ENCODE peak calls at places on chromosomes 3 and 15, in six cellular contexts. L is stimulated activated memory B cell treated with anti-CD40 and anti-IgM and Interleukin-4, amounts not matched to agents 10 μg/mL and 1 μg/mL and 100 μg/mL, for 72 hours; V is PC-3; K is naive thymus-derived CD8-positive, alpha-beta T cell; Q is sciatic nerve; E is activated CD8-positive, alpha-beta memory T cell treated with anti-CD3 and anti-CD28 coated beads, Interleukin-2, amount 10 ng/mL, durations not matched to agents 7 days and 5 days. G is an unnamed sample.

GRCh38 chr3:52077376-52077775 is 21.0 kb upstream of the DUSP7 start:
- ATAC-seq in L (no peak), V (no peak), K (no peak), Q (peak), E (no peak), G (peak)

GRCh38 chr3:12308517-12308916 is 19.6 kb downstream of the PPARG start:
- ATAC-seq in L (no peak), V (peak), K (no peak), Q (no peak), E (no peak), G (no peak)

GRCh38 chr3:57959407-57960173 is 48.6 kb upstream of the FLNB start:
- ATAC-seq in L (peak), V (no peak), K (no peak), Q (peak), E (no peak), G (peak)

GRCh38 chr3:175965036-175965435 is 1105.9 kb downstream of the NAALADL2 start:
- ATAC-seq in L (no peak), V (no peak), K (no peak), Q (no peak), E (no peak), G (no peak)

GRCh38 chr15:58865420-58865880 is 68.0 kb downstream of the SLTM start:
- ATAC-seq in L (peak), V (no peak), K (peak), Q (peak), E (no peak), G (peak)

GRCh38 chr15:71629147-71629760 is 181.1 kb upstream of the NR2E3 start:
- ATAC-seq in L (no peak), V (no peak), K (no peak), Q (peak), E (no peak), G (no peak)

GRCh38 chr3:57808961-57809608 is 53.0 kb downstream of the SLMAP start:
- ATAC-seq in L (no peak), V (no peak), K (no peak), Q (no peak), E (no peak), G (no peak)

GRCh38 chr3:128323206-128324081 is 143.2 kb downstream of the DNAJB8 start:
- ATAC-seq in L (no peak), V (peak), K (no peak), Q (no peak), E (no peak), G (no peak)

GRCh38 chr15:98809273-98809672 is 160.9 kb downstream of the IGF1R start:
- ATAC-seq in L (no peak), V (no peak), K (no peak), Q (no peak), E (no peak), G (no peak)

GRCh38 chr3:184235381-184236032 is 6.1 kb downstream of the VWA5B2 start:
- ATAC-seq in L (no peak), V (no peak), K (no peak), Q (no peak), E (no peak), G (no peak)

GRCh38 chr3:53244281-53244680 is 11.5 kb downstream of the TKT start:
- ATAC-seq in L (no peak), V (no peak), K (no peak), Q (no peak), E (no peak), G (no peak)

GRCh38 chr3:129341331-129342141 is 62.9 kb downstream of the HMCES start:
- ATAC-seq in L (no peak), V (no peak), K (no peak), Q (no peak), E (no peak), G (no peak)